ENCODE peak calls at places on chromosomes 11 and 22, in five cellular contexts. One of them, this sample, is unnamed.

GRCh38 chr22:28148816-28149465 is 229.9 kb upstream of the PITPNB start:
- DNase-seq in type B pancreatic cell: no peak
- DNase-seq in IMR-90: no peak
- DNase-seq in kidney: no peak
- DNase-seq in foreskin fibroblast: no peak
- DNase-seq in this sample: no peak

GRCh38 chr22:20126284-20127029 is 5.1 kb upstream of the ZDHHC8 start:
- DNase-seq in kidney: no peak
- DNase-seq in type B pancreatic cell: no peak
- DNase-seq in foreskin fibroblast: no peak
- DNase-seq in IMR-90: no peak
- DNase-seq in this sample: no peak

GRCh38 chr22:25403752-25404471 is 160.6 kb upstream of the GRK3 start:
- DNase-seq in type B pancreatic cell: no peak
- DNase-seq in IMR-90: peak
- DNase-seq in kidney: peak
- DNase-seq in foreskin fibroblast: peak
- DNase-seq in this sample: peak

GRCh38 chr11:125140251-125140650 is 24.3 kb upstream of the PKNOX2 start:
- DNase-seq in type B pancreatic cell: no peak
- DNase-seq in foreskin fibroblast: no peak
- DNase-seq in kidney: no peak
- DNase-seq in IMR-90: no peak
- DNase-seq in this sample: no peak

GRCh38 chr11:93000511-93001476 is 31.3 kb downstream of the MTNR1B start:
- DNase-seq in IMR-90: peak
- DNase-seq in kidney: no peak
- DNase-seq in type B pancreatic cell: no peak
- DNase-seq in foreskin fibroblast: peak
- DNase-seq in this sample: peak

GRCh38 chr11:60919956-60920355 is 4.3 kb upstream of the TMEM132A start:
- DNase-seq in foreskin fibroblast: no peak
- DNase-seq in kidney: no peak
- DNase-seq in type B pancreatic cell: no peak
- DNase-seq in IMR-90: no peak
- DNase-seq in this sample: no peak

GRCh38 chr22:30240541-30241417 is 5.8 kb downstream of the LIF start:
- DNase-seq in type B pancreatic cell: no peak
- DNase-seq in IMR-90: peak
- DNase-seq in foreskin fibroblast: peak
- DNase-seq in kidney: no peak
- DNase-seq in this sample: no peak

GRCh38 chr11:76073716-76074115 is 132.6 kb downstream of the WNT11 start:
- DNase-seq in kidney: no peak
- DNase-seq in type B pancreatic cell: no peak
- DNase-seq in foreskin fibroblast: peak
- DNase-seq in IMR-90: peak
- DNase-seq in this sample: peak

GRCh38 chr11:14861680-14862079 is 30.4 kb downstream of the CYP2R1 start:
- DNase-seq in type B pancreatic cell: no peak
- DNase-seq in IMR-90: no peak
- DNase-seq in kidney: no peak
- DNase-seq in foreskin fibroblast: no peak
- DNase-seq in this sample: no peak

GRCh38 chr11:118111744-118112035 is 24.9 kb upstream of the SMIM35 start:
- DNase-seq in foreskin fibroblast: no peak
- DNase-seq in kidney: no peak
- DNase-seq in type B pancreatic cell: no peak
- DNase-seq in IMR-90: no peak
- DNase-seq in this sample: no peak

GRCh38 chr11:117315285-117316196 is 515 bp downstream of the BACE1 start:
- DNase-seq in kidney: peak
- DNase-seq in foreskin fibroblast: peak
- DNase-seq in type B pancreatic cell: no peak
- DNase-seq in IMR-90: no peak
- DNase-seq in this sample: no peak

GRCh38 chr11:34509336-34509902 is 4.2 kb downstream of the ELF5 start:
- DNase-seq in foreskin fibroblast: no peak
- DNase-seq in kidney: no peak
- DNase-seq in IMR-90: no peak
- DNase-seq in type B pancreatic cell: no peak
- DNase-seq in this sample: no peak

GRCh38 chr11:31968774-31969433 is 122.0 kb upstream of the RCN1 start:
- DNase-seq in kidney: no peak
- DNase-seq in foreskin fibroblast: peak
- DNase-seq in type B pancreatic cell: no peak
- DNase-seq in IMR-90: peak
- DNase-seq in this sample: no peak

GRCh38 chr11:32448232-32448631 is 12.9 kb upstream of the WT1 start:
- DNase-seq in type B pancreatic cell: no peak
- DNase-seq in IMR-90: no peak
- DNase-seq in foreskin fibroblast: no peak
- DNase-seq in kidney: no peak
- DNase-seq in this sample: no peak

GRCh38 chr22:26660961-26661578 is 3.7 kb downstream of the MIAT start:
- DNase-seq in IMR-90: no peak
- DNase-seq in foreskin fibroblast: no peak
- DNase-seq in type B pancreatic cell: no peak
- DNase-seq in kidney: no peak
- DNase-seq in this sample: no peak

GRCh38 chr11:48002565-48002964 is 22.2 kb downstream of the PTPRJ start:
- DNase-seq in type B pancreatic cell: no peak
- DNase-seq in kidney: no peak
- DNase-seq in IMR-90: no peak
- DNase-seq in foreskin fibroblast: no peak
- DNase-seq in this sample: no peak

GRCh38 chr11:1862588-1863351 is 9.9 kb downstream of the LSP1 start:
- DNase-seq in kidney: peak
- DNase-seq in foreskin fibroblast: no peak
- DNase-seq in type B pancreatic cell: no peak
- DNase-seq in IMR-90: no peak
- DNase-seq in this sample: no peak

GRCh38 chr11:79670846-79671245 is 230.0 kb upstream of the TENM4 start:
- DNase-seq in kidney: no peak
- DNase-seq in foreskin fibroblast: no peak
- DNase-seq in IMR-90: no peak
- DNase-seq in type B pancreatic cell: no peak
- DNase-seq in this sample: no peak

GRCh38 chr11:5694642-5695041 is 5.1 kb downstream of the TRIM22 start:
- DNase-seq in kidney: no peak
- DNase-seq in foreskin fibroblast: no peak
- DNase-seq in IMR-90: no peak
- DNase-seq in type B pancreatic cell: no peak
- DNase-seq in this sample: no peak

GRCh38 chr11:1929621-1930447 is 10.3 kb downstream of the TNNT3 start:
- DNase-seq in type B pancreatic cell: peak
- DNase-seq in kidney: peak
- DNase-seq in IMR-90: no peak
- DNase-seq in foreskin fibroblast: no peak
- DNase-seq in this sample: no peak

GRCh38 chr22:27632451-27633295 is 168.9 kb downstream of the MN1 start:
- DNase-seq in kidney: no peak
- DNase-seq in type B pancreatic cell: no peak
- DNase-seq in foreskin fibroblast: no peak
- DNase-seq in IMR-90: no peak
- DNase-seq in this sample: no peak

GRCh38 chr11:79488286-79488685 is 47.5 kb upstream of the TENM4 start:
- DNase-seq in foreskin fibroblast: no peak
- DNase-seq in kidney: no peak
- DNase-seq in IMR-90: no peak
- DNase-seq in type B pancreatic cell: no peak
- DNase-seq in this sample: no peak

DNA sequence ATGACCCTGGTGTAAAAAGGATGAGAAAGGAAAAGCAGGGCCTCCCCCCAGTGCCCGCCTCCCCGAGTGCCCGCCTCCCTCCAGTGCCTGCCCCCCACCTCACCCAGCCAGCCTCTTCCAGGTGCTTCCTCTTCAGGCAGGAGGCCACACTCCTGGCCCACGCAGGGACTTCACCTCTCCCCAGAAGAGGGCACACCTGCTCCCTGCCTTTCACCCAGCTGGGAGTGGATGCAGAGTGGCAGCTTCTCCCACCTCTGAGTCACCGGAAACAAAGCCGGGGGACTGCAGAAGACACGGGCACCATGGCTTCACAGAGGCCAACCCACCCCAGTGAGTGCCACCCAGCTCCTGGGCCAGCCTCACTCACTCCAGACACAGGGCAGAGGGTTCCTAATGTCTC is 16.1 kb downstream of the CPT1A start:
- DNase-seq in foreskin fibroblast: no peak
- DNase-seq in IMR-90: no peak
- DNase-seq in type B pancreatic cell: no peak
- DNase-seq in kidney: peak
- DNase-seq in this sample: no peak
- TF ChIP-seq CTCF in foreskin fibroblast: no peak
- TF ChIP-seq CTCF in IMR-90: peak
- TF ChIP-seq CTCF in type B pancreatic cell: no peak
- TF ChIP-seq CTCF in kidney: peak
- TF ChIP-seq CTCF in this sample: peak

DNA sequence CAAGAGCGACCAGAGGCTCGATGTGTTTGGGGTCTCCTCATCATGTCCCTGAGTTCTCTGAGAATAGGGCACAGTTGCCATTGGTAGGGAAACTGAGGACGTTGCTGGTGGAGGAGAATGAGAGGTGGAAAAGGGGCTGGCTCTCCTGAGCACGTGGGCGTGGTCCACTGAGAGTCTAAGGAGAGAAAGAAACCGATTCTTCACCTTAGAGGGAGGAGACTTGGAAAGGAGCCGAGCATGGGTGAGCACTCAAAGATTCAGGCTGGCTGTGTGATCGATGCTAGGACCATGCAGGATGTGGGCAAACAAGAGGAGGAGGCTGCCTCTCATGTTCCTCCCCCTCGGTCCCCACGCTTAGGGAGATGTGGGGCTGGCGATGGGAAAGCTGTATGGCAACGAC is 19.8 kb upstream of the TLCD5 start:
- DNase-seq in foreskin fibroblast: no peak
- DNase-seq in type B pancreatic cell: no peak
- DNase-seq in kidney: no peak
- DNase-seq in IMR-90: no peak
- DNase-seq in this sample: no peak
- TF ChIP-seq CTCF in foreskin fibroblast: no peak
- TF ChIP-seq CTCF in type B pancreatic cell: no peak
- TF ChIP-seq CTCF in kidney: no peak
- TF ChIP-seq CTCF in IMR-90: no peak
- TF ChIP-seq CTCF in this sample: no peak

DNA sequence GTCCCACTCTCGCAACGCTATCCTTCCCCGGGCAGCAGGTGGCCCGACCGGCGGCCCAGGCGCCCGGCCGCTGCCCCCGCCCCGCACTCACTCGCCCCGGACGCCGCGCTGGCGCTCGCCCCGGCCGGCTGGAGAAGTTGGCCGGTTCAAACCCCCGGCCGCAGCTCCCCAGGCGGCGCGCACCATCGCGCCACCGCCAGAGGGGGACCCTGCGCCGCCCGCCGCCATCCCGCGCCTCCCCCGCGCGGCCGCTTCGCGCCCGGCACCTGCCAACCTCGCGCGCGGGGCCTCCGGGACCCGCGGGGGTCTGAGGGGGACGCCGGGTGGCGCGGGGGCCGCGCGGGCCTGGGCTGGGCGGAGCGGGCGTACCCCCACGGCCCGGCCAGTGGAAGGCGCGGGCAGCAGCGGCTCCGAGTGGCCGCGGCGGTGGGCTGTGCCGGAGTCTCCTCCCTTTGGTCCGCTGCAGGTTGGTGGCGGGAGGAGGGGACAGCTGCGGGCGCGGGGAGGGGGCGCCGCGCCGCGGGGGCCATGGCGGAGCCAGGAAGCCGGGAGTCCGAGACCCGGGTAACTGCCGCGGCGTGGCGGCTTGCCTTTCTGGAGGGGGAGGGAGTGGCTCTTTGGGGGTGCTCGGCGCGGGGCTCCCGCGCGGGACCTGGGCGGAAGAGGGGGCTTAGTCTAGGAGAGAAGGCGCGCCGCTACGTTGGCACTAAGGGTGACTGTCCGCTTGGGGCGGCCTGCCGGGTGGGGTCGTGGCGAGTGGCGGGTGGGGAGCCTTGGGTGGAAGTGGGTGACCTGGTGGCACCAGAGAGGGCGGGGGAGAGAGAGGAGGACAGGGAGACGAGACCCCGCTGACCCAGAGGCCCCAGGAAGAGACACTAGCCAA is at the start of the genes MPST and TST:
- DNase-seq in foreskin fibroblast: peak
- DNase-seq in type B pancreatic cell: no peak
- DNase-seq in kidney: peak
- DNase-seq in IMR-90: peak
- DNase-seq in this sample: no peak
- TF ChIP-seq CTCF in foreskin fibroblast: no peak
- TF ChIP-seq CTCF in type B pancreatic cell: no peak
- TF ChIP-seq CTCF in kidney: peak
- TF ChIP-seq CTCF in IMR-90: peak
- TF ChIP-seq CTCF in this sample: no peak

GRCh38 chr22:45312415-45312814 is 2.7 kb downstream of the FAM118A start:
- DNase-seq in type B pancreatic cell: no peak
- DNase-seq in kidney: no peak
- DNase-seq in foreskin fibroblast: no peak
- DNase-seq in IMR-90: no peak
- DNase-seq in this sample: no peak

GRCh38 chr22:45310331-45311032 is 748 bp downstream of the FAM118A start:
- DNase-seq in kidney: no peak
- DNase-seq in IMR-90: no peak
- DNase-seq in type B pancreatic cell: no peak
- DNase-seq in foreskin fibroblast: no peak
- DNase-seq in this sample: no peak

GRCh38 chr22:45308624-45309421 is 911 bp upstream of the FAM118A start:
- DNase-seq in foreskin fibroblast: no peak
- DNase-seq in type B pancreatic cell: no peak
- DNase-seq in kidney: peak
- DNase-seq in IMR-90: no peak
- DNase-seq in this sample: no peak

GRCh38 chr22:45311033-45311531 is 1.3 kb downstream of the FAM118A start:
- DNase-seq in kidney: no peak
- DNase-seq in type B pancreatic cell: no peak
- DNase-seq in IMR-90: no peak
- DNase-seq in foreskin fibroblast: no peak
- DNase-seq in this sample: no peak

DNA sequence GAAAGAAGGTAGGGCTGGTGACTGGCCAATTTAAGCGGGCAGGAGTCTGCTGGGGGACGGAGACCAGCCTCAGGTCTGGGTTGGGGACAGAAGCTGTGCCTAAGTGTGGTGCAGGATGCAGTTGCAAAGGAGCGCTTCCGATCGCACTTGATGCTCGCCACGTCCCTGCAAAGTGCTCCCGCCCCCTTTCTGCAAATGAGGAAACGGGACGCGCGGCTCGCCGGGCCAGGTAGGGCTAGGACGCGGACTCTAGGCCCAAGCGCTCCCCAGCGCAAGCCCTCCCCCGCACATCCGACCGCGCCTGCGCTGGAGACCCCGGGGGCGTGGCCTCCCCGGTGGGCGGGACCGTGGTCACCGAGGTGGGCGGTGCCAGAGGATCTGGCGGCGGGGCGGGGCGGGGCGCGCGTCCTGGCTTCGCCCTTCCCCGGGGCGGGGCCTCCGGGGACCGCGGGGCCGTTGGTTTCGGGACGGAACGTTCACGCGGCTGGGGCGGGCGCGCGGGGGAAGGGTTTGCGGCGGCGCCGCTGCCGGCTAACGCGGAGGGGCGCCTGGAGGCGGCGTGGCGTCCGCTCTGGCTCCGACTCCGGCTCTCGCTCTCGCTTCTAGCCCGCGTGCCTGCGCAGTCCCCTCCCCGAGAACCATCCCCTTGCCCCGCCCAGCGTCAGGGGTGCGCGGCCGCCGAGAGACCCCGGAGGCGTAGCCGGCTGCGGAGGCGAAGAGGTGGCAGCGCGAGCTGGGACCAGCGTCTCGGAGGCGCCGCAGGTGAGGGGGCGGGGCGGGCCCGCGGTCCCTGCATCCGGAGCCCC is at the start of gene FAM118A:
- DNase-seq in type B pancreatic cell: peak
- DNase-seq in foreskin fibroblast: peak
- DNase-seq in kidney: peak
- DNase-seq in IMR-90: peak
- DNase-seq in this sample: peak
- TF ChIP-seq CTCF in type B pancreatic cell: peak
- TF ChIP-seq CTCF in foreskin fibroblast: no peak
- TF ChIP-seq CTCF in kidney: peak
- TF ChIP-seq CTCF in IMR-90: peak
- TF ChIP-seq CTCF in this sample: peak

This sample was measured in BJ.